ENCODE peak calls at places on chromosomes 16 and 17, in eight cellular contexts. X is cardiac muscle cell, N is IMR-90, L is GM10248, H is mesothelial cell of epicardium, Z is psoas muscle, B is GM12865, D is choroid plexus epithelial cell. J is an unnamed sample.

GRCh38 chr16:78249832-78250231 is 150.4 kb downstream of the WWOX start:
- DNase-seq in X (no peak), N (no peak), L (no peak), H (no peak), Z (no peak), B (no peak), D (no peak), J (no peak)

GRCh38 chr17:29115906-29116651 is 64.1 kb downstream of the MYO18A start:
- DNase-seq in X (peak), N (peak), L (peak), H (no peak), Z (no peak), B (peak), D (peak), J (no peak)

GRCh38 chr16:3113765-3114479 is 1.5 kb downstream of the ZNF205 start:
- DNase-seq in X (no peak), N (peak), L (no peak), H (no peak), Z (no peak), B (no peak), D (no peak), J (no peak)

GRCh38 chr17:57343717-57344116 is 87.4 kb downstream of the MSI2 start:
- DNase-seq in X (no peak), N (no peak), L (no peak), H (no peak), Z (no peak), B (no peak), D (no peak), J (no peak)

GRCh38 chr17:61833536-61834203 is 29.7 kb downstream of the BRIP1 start:
- DNase-seq in X (no peak), N (peak), L (no peak), H (no peak), Z (no peak), B (no peak), D (peak), J (no peak)

GRCh38 chr17:48442819-48443218 is 12.8 kb upstream of the SKAP1 start:
- DNase-seq in X (no peak), N (no peak), L (no peak), H (no peak), Z (no peak), B (no peak), D (no peak), J (no peak)

GRCh38 chr16:397135-397661 is at the start of gene NME4:
- DNase-seq in X (peak), N (no peak), L (peak), H (no peak), Z (no peak), B (peak), D (peak), J (no peak)

GRCh38 chr17:37605813-37606505 is 3.3 kb downstream of the SYNRG start:
- DNase-seq in X (no peak), N (no peak), L (no peak), H (no peak), Z (no peak), B (peak), D (no peak), J (no peak)

GRCh38 chr17:76353004-76353598 is 615 bp downstream of the PRPSAP1 start:
- DNase-seq in X (peak), N (no peak), L (peak), H (no peak), Z (peak), B (peak), D (no peak), J (no peak)

GRCh38 chr16:1125471-1125870 is 27.4 kb upstream of the CACNA1H start:
- DNase-seq in X (peak), N (peak), L (no peak), H (no peak), Z (no peak), B (no peak), D (peak), J (no peak)

GRCh38 chr16:49776085-49776501 is 79.8 kb downstream of the ZNF423 start:
- DNase-seq in X (peak), N (no peak), L (no peak), H (no peak), Z (peak), B (no peak), D (peak), J (peak)

GRCh38 chr17:2238432-2239169 is 65.0 kb downstream of the SMG6 start:
- DNase-seq in X (peak), N (no peak), L (peak), H (no peak), Z (peak), B (peak), D (peak), J (no peak)

GRCh38 chr17:78127888-78128615 is 503 bp downstream of the TMC6 start:
- DNase-seq in X (peak), N (no peak), L (no peak), H (no peak), Z (no peak), B (no peak), D (no peak), J (no peak)

GRCh38 chr17:65097110-65097509 is 40.1 kb upstream of the RGS9 start:
- DNase-seq in X (no peak), N (no peak), L (no peak), H (no peak), Z (no peak), B (no peak), D (no peak), J (no peak)
- TF ChIP-seq CTCF in X (no peak), N (no peak), L (no peak), H (no peak), Z (no peak), B (no peak), D (no peak), J (no peak)

DNA sequence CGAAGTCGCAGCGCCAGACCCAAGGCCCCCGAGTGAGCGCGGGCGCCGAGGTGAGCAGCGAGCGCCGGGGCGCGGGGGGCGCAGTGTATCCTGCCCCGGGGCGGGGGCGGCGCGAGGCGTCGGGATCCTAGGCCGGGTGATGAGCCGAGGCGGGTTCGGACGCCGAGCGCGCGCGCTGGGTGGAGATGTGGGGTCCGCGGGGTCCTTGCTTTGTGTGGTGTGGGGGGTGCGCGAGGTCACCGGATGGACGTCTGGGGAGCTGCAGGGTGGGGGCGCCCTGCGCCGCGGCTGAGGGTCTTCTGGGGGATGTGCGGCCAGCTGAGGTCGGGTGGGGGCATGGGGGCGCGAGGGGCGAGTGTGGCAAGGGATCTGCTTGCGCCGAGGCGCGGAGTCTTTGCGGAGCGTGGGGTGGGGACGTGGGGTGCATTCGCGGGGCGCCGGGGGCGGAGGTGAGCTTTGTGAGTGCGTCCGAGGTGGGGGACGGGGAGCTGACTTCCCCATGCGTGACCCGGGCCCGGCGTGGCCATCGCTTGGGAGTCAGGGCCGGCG is 560 bp downstream of the RAI1 start:
- DNase-seq in X (no peak), N (no peak), L (no peak), H (no peak), Z (peak), B (peak), D (no peak), J (no peak)
- TF ChIP-seq CTCF in X (no peak), N (no peak), L (peak), H (no peak), Z (no peak), B (peak), D (no peak), J (no peak)

DNA sequence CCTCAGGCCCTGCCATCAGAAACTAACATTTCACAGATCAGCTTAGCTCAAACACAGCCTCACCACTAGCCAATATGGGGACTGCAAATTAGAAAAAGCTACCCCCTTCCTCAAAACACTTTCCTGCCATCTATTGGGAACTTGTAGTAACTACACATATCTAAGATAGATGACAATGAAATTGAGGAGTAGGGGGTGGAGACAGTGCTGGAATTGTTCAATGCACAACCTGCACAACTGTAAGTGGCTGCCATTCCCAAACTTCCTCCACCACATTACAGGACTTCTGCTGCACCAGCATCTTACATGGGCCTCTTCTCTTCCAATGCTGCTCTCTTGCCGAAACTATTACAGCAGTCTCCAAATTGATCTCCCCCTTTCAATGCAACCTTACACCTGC is 21.8 kb downstream of the AIPL1 start:
- DNase-seq in X (peak), N (peak), L (peak), H (no peak), Z (no peak), B (peak), D (peak), J (no peak)
- TF ChIP-seq CTCF in X (peak), N (peak), L (peak), H (no peak), Z (peak), B (peak), D (peak), J (peak)

GRCh38 chr17:32920293-32920692 is 7.7 kb upstream of the TMEM98 start:
- DNase-seq in X (no peak), N (no peak), L (no peak), H (no peak), Z (no peak), B (no peak), D (no peak), J (no peak)
- TF ChIP-seq CTCF in X (no peak), N (no peak), L (no peak), H (no peak), Z (no peak), B (no peak), D (no peak), J (no peak)

GRCh38 chr17:33651631-33652030 is 358.5 kb upstream of the ASIC2 start:
- DNase-seq in X (no peak), N (peak), L (no peak), H (no peak), Z (no peak), B (no peak), D (no peak), J (no peak)
- TF ChIP-seq CTCF in X (no peak), N (no peak), L (no peak), H (no peak), Z (no peak), B (no peak), D (peak), J (peak)

GRCh38 chr17:51560398-51560797 is 300.1 kb downstream of the UTP18 start:
- DNase-seq in X (no peak), N (no peak), L (no peak), H (no peak), Z (no peak), B (no peak), D (no peak), J (no peak)
- TF ChIP-seq CTCF in X (no peak), N (no peak), L (no peak), H (no peak), Z (no peak), B (no peak), D (no peak), J (no peak)

GRCh38 chr16:51510416-51510815 is 359.3 kb upstream of the SALL1 start:
- DNase-seq in X (no peak), N (no peak), L (no peak), H (no peak), Z (no peak), B (no peak), D (no peak), J (no peak)

GRCh38 chr16:51507286-51507685 is 356.2 kb upstream of the SALL1 start:
- DNase-seq in X (no peak), N (no peak), L (no peak), H (no peak), Z (no peak), B (no peak), D (no peak), J (no peak)

GRCh38 chr16:51508813-51509212 is 357.7 kb upstream of the SALL1 start:
- DNase-seq in X (no peak), N (peak), L (no peak), H (no peak), Z (no peak), B (no peak), D (peak), J (no peak)

GRCh38 chr16:51509336-51509735 is 358.3 kb upstream of the SALL1 start:
- DNase-seq in X (no peak), N (no peak), L (no peak), H (no peak), Z (no peak), B (no peak), D (no peak), J (no peak)
- TF ChIP-seq CTCF in X (no peak), N (no peak), L (no peak), H (no peak), Z (no peak), B (no peak), D (no peak), J (no peak)